ENCODE peak calls at places on chromosomes 7 and 10, in four cellular contexts. I is GM12878, L is H1, F is HepG2. C is an unnamed sample.

GRCh38 chr10:25104441-25104840 is 70.4 kb upstream of the GPR158 start:
- DNase-seq in F (no peak), L (no peak), I (no peak), C (no peak)

GRCh38 chr7:24777811-24778210 is 20.5 kb upstream of the GSDME start:
- DNase-seq in F (no peak), L (no peak), I (no peak), C (no peak)

GRCh38 chr10:48990226-48990625 is 50.6 kb upstream of the LRRC18 start:
- DNase-seq in L (no peak), F (no peak), I (no peak), C (no peak)

GRCh38 chr10:47030191-47030698 is 119.0 kb downstream of the PTPN20 start:
- DNase-seq in F (no peak), I (no peak), L (peak), C (no peak)

GRCh38 chr10:110643670-110644597 is at the start of gene RBM20:
- DNase-seq in L (peak), I (no peak), F (no peak), C (peak)

GRCh38 chr7:92621641-92622429 is 31.6 kb upstream of the FAM133B start:
- DNase-seq in L (no peak), F (no peak), I (peak), C (no peak)

GRCh38 chr7:25521236-25521635 is 292.9 kb upstream of the NPVF start:
- DNase-seq in I (no peak), L (no peak), F (no peak), C (peak)

GRCh38 chr10:44045020-44045419 is 339.9 kb downstream of the CXCL12 start:
- DNase-seq in L (peak), I (no peak), F (no peak), C (no peak)

GRCh38 chr7:91098566-91098965 is 165.7 kb upstream of the FZD1 start:
- DNase-seq in I (no peak), L (no peak), F (no peak), C (no peak)

GRCh38 chr10:95964786-95965185 is 57.0 kb downstream of the CC2D2B start:
- DNase-seq in F (no peak), L (no peak), I (no peak), C (no peak)

GRCh38 chr7:93150200-93150835 is 2.1 kb upstream of the SAMD9L start:
- DNase-seq in I (no peak), F (no peak), L (no peak), C (no peak)

GRCh38 chr7:144057954-144058353 is 9.2 kb downstream of the OR2A5 start:
- DNase-seq in F (peak), I (no peak), L (no peak), C (no peak)

GRCh38 chr10:15313034-15313433 is 58.1 kb downstream of the FAM171A1 start:
- DNase-seq in F (no peak), I (no peak), L (no peak), C (no peak)

GRCh38 chr7:155296788-155297516 is 726 bp upstream of the INSIG1 start:
- DNase-seq in I (no peak), L (peak), F (no peak), C (peak)

GRCh38 chr7:20561466-20561865 is 54.0 kb upstream of the ABCB5 start:
- DNase-seq in L (no peak), F (peak), I (no peak), C (no peak)

GRCh38 chr10:77111611-77112550 is 525.7 kb downstream of the KCNMA1 start:
- DNase-seq in F (peak), L (peak), I (peak), C (peak)

GRCh38 chr10:21552638-21553037 is 18.6 kb downstream of the MLLT10 start:
- DNase-seq in L (no peak), I (no peak), F (no peak), C (no peak)

GRCh38 chr7:79159040-79159664 is 294.3 kb downstream of the MAGI2 start:
- DNase-seq in F (no peak), I (no peak), L (no peak), C (no peak)

GRCh38 chr7:39749177-39749576 is 125.8 kb downstream of the RALA start:
- DNase-seq in I (no peak), F (no peak), L (no peak), C (no peak)
- TF ChIP-seq RFX5 in I (no peak), F (no peak), L (no peak), C (no peak)

DNA sequence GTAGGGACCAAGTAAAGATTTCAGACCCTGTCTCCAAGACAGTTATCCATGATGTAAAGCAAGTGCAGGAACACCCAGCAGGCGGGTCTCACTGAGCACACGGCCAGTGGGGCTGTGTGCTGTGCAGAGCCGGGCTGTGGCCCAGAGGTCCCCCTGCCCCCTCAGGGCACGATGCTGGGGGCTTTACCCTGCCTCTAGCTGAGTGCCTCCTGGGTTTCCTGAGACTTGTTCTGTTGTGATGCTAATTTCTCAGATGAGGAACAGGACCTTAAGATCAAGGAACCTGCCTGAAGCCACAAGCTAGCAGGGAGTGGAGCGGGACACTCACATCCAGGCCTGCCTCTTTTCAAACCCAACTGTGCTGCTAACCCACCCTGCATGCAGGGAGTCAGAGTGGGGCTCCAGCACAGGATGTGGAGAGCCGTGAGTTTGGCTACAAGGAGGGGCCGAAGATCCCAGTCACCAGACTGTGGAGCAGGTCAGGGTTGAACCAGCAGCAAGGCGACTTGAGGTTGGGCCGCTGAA is 76.1 kb upstream of the LYZL2 start:
- DNase-seq in L (no peak), F (no peak), I (peak), C (no peak)
- TF ChIP-seq ATF3 in L (no peak), F (no peak), I (no peak), C (no peak)

DNA sequence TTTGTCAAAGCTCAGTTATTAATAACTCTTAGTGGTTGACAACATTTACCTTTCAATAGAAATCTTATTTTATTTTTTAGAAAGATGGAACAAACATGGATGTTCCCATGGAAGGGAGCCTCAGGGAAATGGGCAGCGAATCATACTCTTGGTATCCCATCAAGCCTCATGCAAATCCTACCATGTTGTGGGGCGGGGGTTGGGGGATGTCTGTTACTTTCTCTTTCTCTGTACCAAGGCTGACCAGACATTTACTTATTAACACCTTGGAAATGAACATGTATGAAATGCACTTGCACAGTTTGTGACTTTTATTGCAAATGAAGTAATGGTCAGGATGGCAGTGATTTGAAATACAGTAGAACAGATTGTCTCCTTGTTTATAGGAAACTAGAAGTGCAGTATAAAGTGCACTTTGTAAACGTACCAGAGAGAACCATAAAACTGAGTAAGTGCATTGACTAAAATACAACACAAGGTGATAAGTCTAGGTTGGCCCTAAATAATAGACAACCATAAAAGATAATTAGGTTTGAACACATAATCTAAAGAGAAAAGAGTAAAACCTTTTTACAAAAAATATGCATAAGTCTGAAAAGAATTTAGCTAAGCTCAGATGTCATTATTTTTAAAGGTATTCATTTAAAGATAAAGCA is 32.4 kb downstream of the SEMA3D start:
- DNase-seq in F (no peak), I (no peak), L (no peak), C (no peak)
- TF ChIP-seq MAX in F (no peak), I (no peak), L (no peak), C (no peak)

DNA sequence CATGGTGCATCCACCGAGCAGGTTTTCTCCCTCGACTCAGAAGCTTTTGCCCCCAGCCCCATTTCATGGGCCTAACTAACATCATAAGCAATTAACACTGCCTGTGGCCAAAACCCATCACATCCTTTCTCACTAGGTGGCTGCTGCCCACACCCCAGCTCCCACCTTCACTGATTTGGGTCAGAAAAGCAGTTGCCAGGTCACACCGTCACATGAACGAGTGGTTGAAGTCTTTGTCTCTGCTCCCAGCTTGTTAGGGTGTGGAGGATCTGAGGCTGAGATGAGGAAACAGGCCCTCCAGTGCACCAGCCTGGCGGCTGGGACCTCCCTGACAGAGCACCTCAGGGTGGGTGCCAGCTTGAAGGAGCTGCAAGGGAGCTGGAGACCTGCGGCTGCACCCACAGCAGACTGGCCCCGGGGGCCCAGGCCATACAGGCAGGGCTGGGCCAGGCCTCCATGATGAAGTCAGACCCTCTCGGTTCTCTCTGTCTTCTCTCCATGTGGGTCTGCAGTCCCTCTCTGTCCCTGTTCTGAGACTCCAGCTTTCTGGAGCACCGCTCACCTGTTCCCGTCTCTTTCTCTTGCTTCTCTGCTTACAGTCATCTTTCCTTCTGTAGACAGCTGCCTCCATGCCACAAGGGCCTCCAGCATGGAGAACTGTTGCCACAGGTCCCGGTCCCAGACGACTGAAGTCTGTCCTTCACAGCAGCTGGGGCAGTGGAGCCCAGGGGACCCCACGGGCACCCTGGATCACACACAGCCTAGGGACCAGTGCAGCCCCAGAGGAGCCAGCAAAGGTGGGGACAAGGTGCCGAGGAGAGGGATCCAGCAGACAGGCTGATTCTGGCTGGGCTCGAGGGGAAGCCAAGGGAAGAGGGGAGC is 13.8 kb upstream of the INPP5A start:
- DNase-seq in L (no peak), F (no peak), I (no peak), C (no peak)
- TF ChIP-seq RFX5 in L (no peak), F (no peak), I (no peak), C (no peak)

DNA sequence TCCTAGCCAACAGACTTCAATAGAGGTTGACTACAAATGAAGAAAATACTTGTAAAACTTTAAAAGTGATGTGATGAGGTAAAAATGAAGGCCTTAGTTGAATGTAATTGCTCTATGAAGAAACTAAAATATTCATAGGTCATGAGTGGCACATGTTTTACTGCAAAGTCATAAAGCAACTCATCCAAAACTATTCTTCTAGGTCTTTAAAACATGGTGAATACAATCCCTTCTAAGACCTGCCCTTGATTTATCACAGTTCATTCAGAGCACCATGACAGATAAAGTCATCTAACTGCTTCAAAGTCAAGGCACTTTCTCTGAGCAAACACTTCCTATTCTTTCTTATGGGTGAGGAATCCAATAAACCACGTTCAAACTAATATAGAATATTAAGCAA is 713.5 kb downstream of the SORCS1 start:
- DNase-seq in F (no peak), I (no peak), L (no peak), C (no peak)
- TF ChIP-seq ATF3 in F (no peak), I (no peak), L (no peak), C (no peak)

C was measured in K562.